ENCODE peak calls at places on chromosomes 7 and 10, in four cellular contexts. W, A, T and E are unnamed samples.

GRCh38 chr10:17033529-17034250 is 95.9 kb downstream of the CUBN start:
- DNase-seq in W (peak; percentile 47), A (no peak), T (no peak), E (peak; percentile 70)

GRCh38 chr10:133167693-133168616 is 7.9 kb downstream of the KNDC1 start:
- DNase-seq in W (no peak), A (no peak), T (no peak), E (no peak)

GRCh38 chr10:11874568-11875182 is 51.5 kb downstream of the PROSER2 start:
- DNase-seq in W (peak; percentile 58), A (peak; percentile 89), T (no peak), E (peak; percentile 36)

GRCh38 chr7:32957326-32958045 is at the start of gene FKBP9:
- DNase-seq in W (peak; percentile 85), A (peak; percentile 86), T (peak; percentile 79), E (peak; percentile 88)

GRCh38 chr10:22670796-22671195 is 43.6 kb downstream of the PIP4K2A start:
- DNase-seq in W (peak; percentile 81), A (no peak), T (no peak), E (peak; percentile 69)

GRCh38 chr7:128879939-128880746 is 17.5 kb downstream of the ATP6V1F start:
- DNase-seq in W (peak; percentile 64), A (peak; percentile 89), T (no peak), E (peak; percentile 85)

GRCh38 chr10:62728479-62728878 is 76.0 kb upstream of the ADO start:
- DNase-seq in W (no peak), A (no peak), T (no peak), E (peak; percentile 34)

GRCh38 chr7:135773451-135773850 is 24.8 kb upstream of the FAM180A start:
- DNase-seq in W (no peak), A (no peak), T (no peak), E (peak; percentile 29)

GRCh38 chr10:5485948-5486851 is 13.2 kb downstream of the CALML5 start:
- DNase-seq in W (no peak), A (no peak), T (no peak), E (no peak)

GRCh38 chr7:79244482-79244881 is 209.0 kb downstream of the MAGI2 start:
- DNase-seq in W (no peak), A (no peak), T (no peak), E (no peak)

GRCh38 chr7:130940907-130941306 is 206.9 kb upstream of the KLF14 start:
- DNase-seq in W (no peak), A (no peak), T (no peak), E (no peak)

GRCh38 chr7:50812847-50813475 is 30.3 kb upstream of the GRB10 start:
- DNase-seq in W (peak; percentile 89), A (peak; percentile 13), T (peak; percentile 19), E (peak; percentile 80)

GRCh38 chr10:6163364-6164270 is 39.1 kb upstream of the PFKFB3 start:
- DNase-seq in W (peak; percentile 78), A (peak; percentile 88), T (peak; percentile 81), E (peak; percentile 97)

GRCh38 chr10:35781643-35782035 is 139.5 kb upstream of the FZD8 start:
- DNase-seq in W (peak; percentile 32), A (peak; percentile 81), T (no peak), E (no peak)

GRCh38 chr7:128708235-128708634 is 30.9 kb upstream of the CALU start:
- DNase-seq in W (no peak), A (peak; percentile 24), T (no peak), E (no peak)

GRCh38 chr10:43308986-43309385 is 42.1 kb upstream of the RASGEF1A start:
- DNase-seq in W (peak; percentile 51), A (no peak), T (peak; percentile 32), E (no peak)

GRCh38 chr10:89069589-89069988 is 79.0 kb downstream of the FAS start:
- DNase-seq in W (peak; percentile 16), A (no peak), T (no peak), E (no peak)

GRCh38 chr10:73838827-73839226 is 27.4 kb upstream of the NDST2 start:
- DNase-seq in W (peak; percentile 44), A (no peak), T (no peak), E (peak; percentile 39)

GRCh38 chr10:118256209-118256608 is 85.9 kb downstream of the FAM204A start:
- DNase-seq in W (no peak), A (no peak), T (no peak), E (no peak)

GRCh38 chr7:118184392-118184899 is 482 bp downstream of the LSM8 start:
- DNase-seq in W (peak; percentile 33), A (no peak), T (no peak), E (no peak)

GRCh38 chr10:8481718-8482504 is 427.4 kb downstream of the GATA3 start:
- DNase-seq in W (no peak), A (no peak), T (no peak), E (no peak)

GRCh38 chr10:97278491-97278989 is 13.9 kb downstream of the ARHGAP19 start:
- DNase-seq in W (peak; percentile 97), A (peak; percentile 57), T (no peak), E (peak; percentile 81)

GRCh38 chr7:83611776-83612175 is 37.2 kb downstream of the SEMA3E start:
- DNase-seq in W (no peak), A (peak; percentile 17), T (no peak), E (no peak)

GRCh38 chr7:83610649-83611304 is 38.2 kb downstream of the SEMA3E start:
- DNase-seq in W (no peak), A (peak; percentile 59), T (no peak), E (no peak)

GRCh38 chr7:83613232-83613631 is 35.7 kb downstream of the SEMA3E start:
- DNase-seq in W (no peak), A (no peak), T (no peak), E (peak; percentile 6)

GRCh38 chr7:83614112-83614511 is 34.8 kb downstream of the SEMA3E start:
- DNase-seq in W (no peak), A (no peak), T (no peak), E (no peak)
- H3K4me3 ChIP-seq in W (no peak overlapping the region), A (no peak overlapping the region), T (no peak overlapping the region), E (no peak overlapping the region)

DNA sequence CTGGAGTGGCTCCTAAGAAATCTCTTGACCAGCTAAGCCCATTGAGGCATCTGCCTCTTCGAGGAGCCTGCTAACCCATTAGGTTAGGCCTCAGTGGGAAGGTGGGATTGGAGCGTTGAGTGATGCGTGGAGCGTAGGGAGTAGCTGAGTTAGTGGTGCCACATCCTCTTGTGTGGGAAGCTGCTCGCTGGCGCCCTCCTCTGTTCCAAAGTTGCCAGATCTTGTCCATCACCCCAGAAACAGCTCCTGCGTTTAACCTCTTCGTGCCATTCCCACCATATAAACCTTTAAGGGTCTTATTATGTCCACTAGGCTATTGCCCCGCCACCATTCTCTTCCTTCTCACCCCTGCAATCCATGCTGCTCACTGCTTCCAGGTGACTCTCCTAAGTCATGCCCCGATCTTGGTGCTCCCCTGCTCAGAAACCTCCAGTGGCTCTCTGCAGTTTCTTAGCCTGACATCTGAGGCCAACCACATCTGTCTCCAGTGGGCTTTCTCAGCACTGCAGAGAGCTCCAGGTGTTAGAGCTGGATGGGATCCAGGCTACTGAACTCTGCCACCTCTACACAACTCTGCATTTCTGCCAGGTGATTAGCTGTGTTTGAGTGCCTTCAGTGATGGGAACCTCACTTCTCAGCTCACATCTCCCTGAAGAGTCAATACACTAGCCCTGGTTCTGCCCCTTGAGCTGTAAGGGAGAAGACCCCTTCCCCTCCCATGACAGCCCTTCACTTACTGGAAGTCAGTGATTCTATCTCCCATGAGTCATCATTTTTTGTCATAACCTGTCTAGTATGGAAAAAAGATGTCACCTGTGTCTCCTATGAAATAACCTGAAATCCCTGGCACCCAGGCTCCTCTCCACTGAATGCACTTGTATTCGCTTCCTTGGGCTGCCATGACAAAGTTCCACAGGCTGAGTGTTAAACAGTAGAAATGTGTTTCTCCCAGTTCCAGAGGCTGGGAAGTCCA is 65.0 kb upstream of the FGFR2 start:
- DNase-seq in W (no peak), A (peak; percentile 79), T (no peak), E (no peak)
- TF ChIP-seq CTCF in W (no peak), A (peak; percentile 68), T (no peak), E (no peak)

DNA sequence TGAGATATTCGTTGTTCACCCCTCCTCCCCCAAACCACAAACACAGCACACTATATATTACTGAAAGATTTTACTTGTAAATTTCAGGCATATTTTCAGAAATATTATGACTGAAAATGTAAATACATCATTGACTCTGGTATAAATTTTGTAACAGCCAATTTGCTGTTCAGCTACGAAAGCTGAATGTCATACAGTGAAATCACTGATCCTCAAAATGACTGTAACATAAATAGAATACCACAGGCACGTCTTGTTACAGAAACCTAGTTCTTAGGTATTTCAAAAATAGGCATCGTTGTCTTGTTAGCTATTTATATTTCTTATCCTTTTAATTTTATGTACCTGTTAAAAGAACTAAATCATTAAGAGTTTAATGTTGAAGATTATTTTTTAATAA is 15.1 kb downstream of the TRUB1 start:
- DNase-seq in W (no peak), A (no peak), T (no peak), E (no peak)
- H3K4me3 ChIP-seq in W (no peak overlapping the region), A (no peak overlapping the region), T (no peak overlapping the region), E (no peak overlapping the region)

GRCh38 chr10:113108948-113109347 is 158.9 kb downstream of the TCF7L2 start:
- DNase-seq in W (no peak), A (no peak), T (no peak), E (no peak)

GRCh38 chr10:113104071-113104470 is 154.0 kb downstream of the TCF7L2 start:
- DNase-seq in W (peak; percentile 60), A (no peak), T (no peak), E (peak; percentile 31)

GRCh38 chr10:113111900-113112853 is 162.1 kb downstream of the TCF7L2 start:
- DNase-seq in W (peak; percentile 89), A (no peak), T (no peak), E (peak; percentile 90)

GRCh38 chr10:113111260-113111659 is 161.2 kb downstream of the TCF7L2 start:
- DNase-seq in W (no peak), A (no peak), T (no peak), E (no peak)

GRCh38 chr10:113108180-113108835 is 158.3 kb downstream of the TCF7L2 start:
- DNase-seq in W (no peak), A (peak; percentile 91), T (no peak), E (peak; percentile 19)
- TF ChIP-seq CTCF in W (peak; percentile 48), A (peak; percentile 82), T (peak; percentile 26), E (peak; percentile 52)

GRCh38 chr7:31052504-31052840 is 364 bp downstream of the ADCYAP1R1 start:
- DNase-seq in W (no peak), A (no peak), T (no peak), E (no peak)
- H3K4me3 ChIP-seq in W (no peak overlapping the region), A (peak overlapping the region; percentile 81), T (peak overlapping the region; percentile 23), E (no peak overlapping the region)

DNA sequence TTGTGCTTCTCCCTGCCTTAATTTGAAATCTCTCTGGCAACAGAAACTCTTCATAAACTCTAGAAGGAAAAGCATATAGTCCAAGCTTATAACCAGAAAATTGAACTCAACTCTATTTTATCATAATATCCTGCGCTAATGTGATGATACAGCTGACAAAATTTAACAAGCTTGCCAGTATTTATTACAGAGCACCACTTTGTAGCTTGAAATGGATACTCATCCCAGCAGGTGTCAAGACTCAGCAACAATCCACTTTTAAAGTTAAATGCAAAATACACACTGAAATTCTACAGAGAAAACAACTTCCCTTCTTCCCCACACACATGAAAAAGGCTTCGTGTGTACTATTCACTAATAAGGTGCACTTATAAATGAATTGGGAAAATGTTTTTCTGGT is 228.9 kb downstream of the AGMO start:
- DNase-seq in W (no peak), A (no peak), T (no peak), E (no peak)
- TF ChIP-seq CTCF in W (no peak), A (no peak), T (no peak), E (no peak)